ENCODE peak calls at places on chromosomes 13 and 19, in four cellular contexts. T is stimulated activated CD8-positive, alpha-beta memory T cell treated with anti-CD3 and anti-CD28 coated beads, Interleukin-15, amount 100 ng/mL, for 24 hours; E is effector memory CD8-positive, alpha-beta T cell; P is cerebellar nuclear complex. V is an unnamed sample.

GRCh38 chr13:51977606-51978005 is 33.6 kb downstream of the ATP7B start:
- DNase-seq in T (no peak), E (no peak), P (no peak), V (no peak)

GRCh38 chr19:40811478-40812341 is 12.7 kb downstream of the EGLN2 start:
- DNase-seq in T (no peak), E (no peak), P (no peak), V (no peak)

GRCh38 chr19:36100476-36100875 is 10.5 kb upstream of the OVOL3 start:
- DNase-seq in T (no peak), E (no peak), P (no peak), V (no peak)

GRCh38 chr13:106986033-106986484 is 418.1 kb upstream of the ARGLU1 start:
- DNase-seq in T (no peak), E (no peak), P (no peak), V (peak)

GRCh38 chr13:47798906-47799305 is 202.2 kb downstream of the SUCLA2 start:
- DNase-seq in T (no peak), E (no peak), P (no peak), V (no peak)

GRCh38 chr19:19319725-19320361 is 466 bp downstream of the SUGP1 start:
- DNase-seq in T (no peak), E (no peak), P (no peak), V (no peak)

GRCh38 chr13:24681930-24682329 is 1.7 kb downstream of the ATP12A start:
- DNase-seq in T (no peak), E (no peak), P (no peak), V (no peak)

GRCh38 chr13:88507909-88508308 is 836.7 kb downstream of the SLITRK5 start:
- DNase-seq in T (no peak), E (no peak), P (no peak), V (no peak)

GRCh38 chr19:50664204-50664603 is 15.0 kb downstream of the C19orf81 start:
- DNase-seq in T (no peak), E (no peak), P (no peak), V (no peak)

GRCh38 chr19:11361037-11361770 is 6.0 kb downstream of the PLPPR2 start:
- DNase-seq in T (no peak), E (no peak), P (no peak), V (no peak)

GRCh38 chr19:9721861-9722260 is 46.7 kb downstream of the ZNF846 start:
- DNase-seq in T (no peak), E (no peak), P (no peak), V (no peak)

GRCh38 chr19:7280940-7281666 is 13.1 kb downstream of the INSR start:
- DNase-seq in T (no peak), E (no peak), P (no peak), V (no peak)

GRCh38 chr13:60230593-60230992 is 66.9 kb upstream of the DIAPH3 start:
- DNase-seq in T (no peak), E (no peak), P (no peak), V (no peak)

GRCh38 chr19:37998801-37999308 is 91.8 kb downstream of the SIPA1L3 start:
- DNase-seq in T (no peak), E (no peak), P (no peak), V (no peak)

GRCh38 chr13:50341526-50341925 is 326.3 kb downstream of the KCNRG start:
- DNase-seq in T (no peak), E (no peak), P (no peak), V (no peak)

GRCh38 chr19:15452111-15453047 is 2.6 kb upstream of the WIZ start:
- DNase-seq in T (no peak), E (no peak), P (no peak), V (no peak)

GRCh38 chr19:55273978-55274707 is 5.8 kb downstream of the HSPBP1 start:
- DNase-seq in T (no peak), E (no peak), P (no peak), V (no peak)

GRCh38 chr19:32824906-32825608 is 44.5 kb downstream of the SLC7A9 start:
- DNase-seq in T (no peak), E (no peak), P (no peak), V (no peak)

GRCh38 chr13:21372530-21372929 is 86.6 kb downstream of the ZDHHC20 start:
- DNase-seq in T (no peak), E (no peak), P (no peak), V (no peak)

GRCh38 chr19:45311640-45312039 is 11.0 kb downstream of the CKM start:
- DNase-seq in T (no peak), E (no peak), P (no peak), V (no peak)

GRCh38 chr13:51420681-51421476 is 32.0 kb downstream of the INTS6 start:
- DNase-seq in T (no peak), E (no peak), P (no peak), V (no peak)

GRCh38 chr19:869245-870177 is 10.0 kb downstream of the CFD start:
- DNase-seq in T (no peak), E (no peak), P (no peak), V (no peak)

GRCh38 chr19:55554302-55554701 is 9.0 kb upstream of the SBK3 start:
- DNase-seq in T (no peak), E (no peak), P (no peak), V (no peak)

GRCh38 chr19:2326699-2327360 is 1.6 kb downstream of the LSM7 start:
- DNase-seq in T (no peak), E (no peak), P (no peak), V (no peak)

GRCh38 chr19:28929026-28929425 is 283.9 kb downstream of the UQCRFS1 start:
- DNase-seq in T (no peak), E (no peak), P (no peak), V (no peak)

GRCh38 chr13:21032656-21033055 is 28.7 kb downstream of the LATS2 start:
- DNase-seq in T (no peak), E (no peak), P (no peak), V (no peak)

GRCh38 chr19:12065100-12065538 is 588 bp downstream of the ZNF844 start:
- DNase-seq in T (no peak), E (no peak), P (no peak), V (peak)

GRCh38 chr19:6587093-6587820 is 3.7 kb downstream of the CD70 start:
- DNase-seq in T (no peak), E (no peak), P (no peak), V (no peak)

GRCh38 chr13:91134773-91135124 is 212.7 kb upstream of the MIR17HG start:
- DNase-seq in T (no peak), E (no peak), P (no peak), V (no peak)

GRCh38 chr13:110108348-110109139 is 198.4 kb downstream of the COL4A1 start:
- DNase-seq in T (no peak), E (no peak), P (no peak), V (peak)

GRCh38 chr13:21812192-21812626 is 141.3 kb downstream of the FGF9 start:
- DNase-seq in T (no peak), E (no peak), P (no peak), V (peak)

GRCh38 chr13:40818926-40819325 is 29.5 kb downstream of the SLC25A15 start:
- DNase-seq in T (no peak), E (no peak), P (no peak), V (no peak)

GRCh38 chr13:50080856-50081105 is 65.5 kb downstream of the KCNRG start:
- DNase-seq in T (no peak), E (peak), P (no peak), V (no peak)

GRCh38 chr13:30877335-30877734 is 28.7 kb upstream of the MEDAG start:
- DNase-seq in T (no peak), E (no peak), P (no peak), V (no peak)

V was measured in mesothelial cell of epicardium.